ENCODE peak calls at places on chromosome 7, in five cellular contexts. O is endothelial cell of umbilical vein, M is uterus, W is foreskin fibroblast, E is SK-N-SH. L is an unnamed sample.

GRCh38 chr7:94877731-94878670 is 29.4 kb upstream of the PPP1R9A start:
- DNase-seq in O (no peak), M (no peak), W (no peak), E (no peak), L (no peak)

GRCh38 chr7:134441264-134441663 is 17.6 kb downstream of the AKR1B1 start:
- DNase-seq in O (no peak), M (no peak), W (no peak), E (no peak), L (no peak)

GRCh38 chr7:114392686-114393085 is 21.9 kb upstream of the FOXP2 start:
- DNase-seq in O (no peak), M (no peak), W (peak; percentile 52), E (no peak), L (no peak)

GRCh38 chr7:133702078-133702477 is 425.1 kb upstream of the LRGUK start:
- DNase-seq in O (no peak), M (no peak), W (no peak), E (no peak), L (no peak)

GRCh38 chr7:45027774-45028114 is 27.7 kb downstream of the CCM2 start:
- DNase-seq in O (no peak), M (no peak), W (no peak), E (no peak), L (no peak)

GRCh38 chr7:114086906-114087651 is 168.3 kb upstream of the PPP1R3A start:
- DNase-seq in O (peak; percentile 27), M (peak; percentile 27), W (peak; percentile 69), E (peak; percentile 33), L (peak; percentile 52)

GRCh38 chr7:128031901-128032604 is 816 bp upstream of the LRRC4 start:
- DNase-seq in O (peak; percentile 85), M (peak; percentile 51), W (peak; percentile 94), E (peak; percentile 92), L (peak; percentile 69)

GRCh38 chr7:82443044-82443800 is at the start of gene CACNA2D1:
- DNase-seq in O (peak; percentile 67), M (no peak), W (peak; percentile 77), E (peak; percentile 86), L (peak; percentile 63)

GRCh38 chr7:141906285-141906684 is 9.9 kb upstream of the OR9A4 start:
- DNase-seq in O (no peak), M (no peak), W (no peak), E (no peak), L (no peak)

GRCh38 chr7:141071855-141072547 is 1.9 kb upstream of the TMEM178B start:
- DNase-seq in O (no peak), M (no peak), W (no peak), E (peak; percentile 67), L (no peak)

GRCh38 chr7:33650828-33651227 is 254.5 kb upstream of the BMPER start:
- DNase-seq in O (no peak), M (no peak), W (peak; percentile 61), E (no peak), L (no peak)

GRCh38 chr7:99308461-99309074 is 17.1 kb upstream of the ARPC1A start:
- DNase-seq in O (no peak), M (no peak), W (peak; percentile 77), E (no peak), L (no peak)

GRCh38 chr7:151406886-151407583 is 2.8 kb downstream of the WDR86 start:
- DNase-seq in O (no peak), M (no peak), W (no peak), E (no peak), L (no peak)

DNA sequence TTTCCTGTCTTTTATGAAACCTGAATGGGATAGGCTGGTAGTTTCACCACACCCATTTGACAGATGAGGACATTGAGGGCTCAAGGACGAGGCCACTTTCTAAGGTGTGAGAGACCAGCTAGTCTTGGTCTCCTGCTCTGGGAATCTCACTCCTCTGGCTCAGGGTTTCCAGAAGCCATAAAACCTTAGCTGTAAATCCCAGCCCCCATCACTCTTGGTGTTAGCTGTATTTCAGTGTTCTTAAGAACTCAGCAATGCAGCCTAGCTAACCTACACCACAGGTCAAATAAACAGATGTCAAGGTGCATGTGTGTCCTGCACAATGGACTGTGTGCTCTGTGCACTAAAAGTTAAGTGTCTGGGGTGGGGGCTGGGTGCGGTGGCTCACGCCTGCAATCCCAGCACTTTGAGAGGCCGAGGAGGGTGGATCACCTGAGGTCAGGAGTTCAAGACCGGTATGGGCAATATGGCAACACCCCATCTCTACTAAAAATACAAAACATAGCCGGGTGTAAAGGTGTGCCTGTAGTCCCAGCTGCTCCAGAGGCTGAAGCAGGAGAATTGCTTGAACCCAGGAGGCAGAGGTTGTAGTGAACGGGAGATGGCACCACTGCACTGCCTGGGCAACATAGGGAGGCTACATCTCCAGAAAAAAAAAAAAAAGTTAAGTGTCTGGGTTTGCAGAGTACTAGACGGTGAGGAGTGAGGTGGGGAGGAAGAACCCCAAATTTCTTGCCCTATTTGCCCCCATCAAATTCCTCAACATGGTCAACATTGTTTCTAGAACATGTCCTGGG is 547 bp upstream of the EPO start:
- DNase-seq in O (no peak), M (peak; percentile 51), W (peak; percentile 77), E (no peak), L (no peak)
- TF ChIP-seq CTCF in O (no peak), M (peak; percentile 24), W (peak; percentile 47), E (peak; percentile 47), L (no peak)

GRCh38 chr7:2209146-2209960 is 23.4 kb downstream of the MAD1L1 start:
- DNase-seq in O (peak; percentile 55), M (peak; percentile 67), W (peak; percentile 90), E (peak; percentile 95), L (peak; percentile 79)
- TF ChIP-seq CTCF in O (peak; percentile 69), M (peak; percentile 82), W (peak; percentile 89), E (peak; percentile 90), L (peak; percentile 87)

DNA sequence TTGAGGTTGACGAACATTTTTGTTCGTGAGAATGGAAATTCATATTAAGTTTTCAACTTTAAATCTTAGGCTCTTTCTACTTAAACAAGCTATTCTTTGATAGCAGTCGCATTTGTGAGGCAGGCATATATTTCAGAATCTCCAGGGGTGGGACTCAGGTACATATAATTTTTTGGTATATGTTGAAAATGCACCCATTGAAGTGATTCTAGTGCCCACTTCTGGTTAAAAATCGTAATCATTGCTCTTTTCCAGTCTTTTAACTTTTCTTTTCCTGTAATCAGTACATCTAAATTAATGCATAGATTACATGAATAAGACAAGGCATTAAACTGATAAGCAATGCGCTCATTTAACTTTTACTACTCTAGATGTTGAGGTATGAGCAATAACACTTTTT is 67.8 kb downstream of the ZNRF2 start:
- DNase-seq in O (no peak), M (no peak), W (no peak), E (no peak), L (no peak)
- TF ChIP-seq CTCF in O (no peak), M (no peak), W (no peak), E (peak; percentile 35), L (no peak)

DNA sequence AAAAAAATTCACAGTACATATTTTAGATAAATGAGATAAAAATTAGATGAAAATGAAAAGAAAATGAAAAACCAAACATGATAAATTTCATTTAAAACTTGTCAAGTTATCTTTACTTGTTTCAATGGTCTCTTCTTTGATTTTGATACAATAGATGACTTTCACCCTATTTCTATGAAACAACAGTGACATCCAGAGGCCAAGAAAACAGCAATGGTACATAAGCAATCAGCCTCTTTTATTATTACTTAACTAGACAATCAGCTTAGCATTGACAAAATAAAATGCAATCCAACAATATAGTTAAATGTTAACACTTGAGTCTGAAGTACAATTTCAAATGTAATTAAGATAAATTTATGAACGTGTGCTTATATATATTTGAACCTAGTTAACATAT is 74.8 kb upstream of the GPR37 start:
- DNase-seq in O (peak; percentile 74), M (no peak), W (no peak), E (peak; percentile 25), L (no peak)
- TF ChIP-seq CTCF in O (no peak), M (no peak), W (no peak), E (peak; percentile 43), L (no peak)

GRCh38 chr7:132004528-132004927 is 448.1 kb upstream of the PODXL start:
- DNase-seq in O (no peak), M (peak; percentile 16), W (peak; percentile 14), E (no peak), L (peak; percentile 34)
- TF ChIP-seq CTCF in O (no peak), M (peak; percentile 17), W (peak; percentile 53), E (peak; percentile 66), L (no peak)

GRCh38 chr7:18320971-18321567 is 174.5 kb upstream of the HDAC9 start:
- DNase-seq in O (peak; percentile 65), M (no peak), W (peak; percentile 67), E (peak; percentile 31), L (no peak)
- TF ChIP-seq CTCF in O (peak; percentile 27), M (peak; percentile 12), W (peak; percentile 46), E (peak; percentile 79), L (no peak)

DNA sequence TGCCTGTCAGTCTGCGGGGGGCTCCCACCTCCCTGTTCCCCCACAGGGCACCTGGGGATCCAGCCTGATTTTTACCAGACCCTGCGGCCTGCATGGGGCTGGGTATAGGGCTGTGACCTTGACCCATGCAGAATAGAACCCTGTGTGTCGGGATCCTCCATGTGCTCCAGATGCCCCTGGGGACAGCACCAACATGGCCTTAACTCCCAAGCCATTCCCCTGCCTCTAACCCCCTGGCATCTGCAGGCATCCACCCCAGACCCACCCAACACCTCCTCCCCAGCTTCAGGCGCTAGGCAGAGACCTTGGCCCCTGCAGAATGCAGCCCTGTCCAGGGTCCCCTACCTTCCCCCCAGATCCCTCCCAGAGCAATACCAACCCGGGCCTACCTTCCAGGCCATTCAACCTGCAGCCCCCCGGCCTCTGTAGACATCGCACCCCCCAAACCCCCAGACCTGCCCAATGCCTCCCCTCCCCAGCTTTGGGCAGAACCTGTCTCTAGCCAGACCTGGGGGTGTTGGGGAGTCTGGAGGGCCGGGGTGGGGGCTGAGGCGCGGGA is 770 bp upstream of the ELN start:
- DNase-seq in O (no peak), M (no peak), W (no peak), E (peak; percentile 69), L (no peak)
- TF ChIP-seq CTCF in O (no peak), M (no peak), W (no peak), E (no peak), L (no peak)

GRCh38 chr7:50479743-50480517 is 29.8 kb upstream of the FIGNL1 start:
- DNase-seq in O (no peak), M (no peak), W (no peak), E (no peak), L (no peak)
- TF ChIP-seq CTCF in O (no peak), M (no peak), W (no peak), E (no peak), L (no peak)

DNA sequence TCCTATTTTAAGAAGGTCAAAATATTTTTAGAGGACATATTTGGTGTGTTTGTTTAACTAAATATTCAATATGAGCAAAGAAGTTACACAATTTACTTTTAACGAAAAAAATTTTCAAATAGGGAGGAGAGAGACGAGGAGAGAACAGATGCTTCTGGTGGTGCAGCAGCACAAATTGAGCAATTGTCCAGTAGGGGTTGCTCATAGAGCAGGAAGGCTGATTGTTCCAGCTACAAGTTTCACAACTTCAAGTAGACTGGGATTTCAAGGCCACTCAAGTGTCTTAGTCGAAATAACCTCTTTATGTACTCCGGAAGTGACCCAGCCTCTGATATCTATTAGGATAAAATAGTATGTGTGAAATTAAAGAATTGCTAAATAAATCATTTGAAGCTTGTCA is 197.9 kb downstream of the HDAC9 start:
- DNase-seq in O (peak; percentile 64), M (peak; percentile 16), W (peak; percentile 94), E (peak; percentile 25), L (no peak)
- TF ChIP-seq CTCF in O (peak; percentile 34), M (peak; percentile 35), W (peak; percentile 78), E (peak; percentile 97), L (no peak)

GRCh38 chr7:149489391-149490024 is 8.1 kb downstream of the ZNF746 start:
- DNase-seq in O (no peak), M (no peak), W (no peak), E (peak; percentile 59), L (no peak)
- TF ChIP-seq CTCF in O (no peak), M (no peak), W (peak; percentile 9), E (peak; percentile 31), L (no peak)

L was measured in ovary.